ENCODE peak calls at places on chromosomes 13 and 19, in eight cellular contexts. J is IMR-90; O is testis; C is esophagus muscularis mucosa; K is heart right ventricle; R is effector memory CD4-positive, alpha-beta T cell; N is lower lobe of right lung; U is A673. I is an unnamed sample.
A peak's percentile ranks its signal among the peaks of the same experiment; 100 is the strongest.

GRCh38 chr19:23531231-23531790 is 136.0 kb upstream of the ZNF91 start:
- DNase-seq in C (no peak), J (no peak), U (no peak), R (no peak), N (no peak), O (no peak), K (no peak), I (no peak)

GRCh38 chr13:45737571-45738002 is 35.5 kb downstream of the CBY2 start:
- DNase-seq in J (no peak), N (no peak), O (no peak), R (no peak), K (no peak), U (peak; percentile 25), C (no peak), I (peak; percentile 13)

GRCh38 chr13:45333973-45334922 is 6.7 kb downstream of the TPT1 start:
- DNase-seq in O (no peak), U (no peak), C (no peak), J (peak; percentile 62), K (no peak), R (peak; percentile 30), N (no peak), I (no peak)

GRCh38 chr19:1400281-1401137 is 833 bp downstream of the GAMT start:
- DNase-seq in K (peak; percentile 68), R (no peak), J (no peak), N (no peak), C (no peak), O (peak; percentile 93), U (no peak), I (peak; percentile 85)

GRCh38 chr13:110883539-110883938 is 31.3 kb downstream of the ANKRD10 start:
- DNase-seq in J (no peak), K (no peak), O (no peak), N (no peak), U (no peak), C (no peak), R (no peak), I (no peak)

GRCh38 chr13:24039621-24040475 is 120.7 kb upstream of the SPATA13 start:
- DNase-seq in R (no peak), N (no peak), K (no peak), J (no peak), U (no peak), C (no peak), O (no peak), I (no peak)

GRCh38 chr13:113548171-113548641 is 36.3 kb upstream of the TFDP1 start:
- DNase-seq in O (peak; percentile 13), K (no peak), J (no peak), C (no peak), N (peak; percentile 38), U (no peak), R (no peak), I (no peak)

GRCh38 chr19:507286-508203 is at the start of gene TPGS1:
- DNase-seq in O (peak; percentile 89), J (peak; percentile 100), C (no peak), U (peak; percentile 100), N (peak; percentile 95), R (peak; percentile 71), K (peak; percentile 73), I (peak; percentile 99)

GRCh38 chr19:51525731-51526130 is 5.7 kb downstream of the SIGLEC6 start:
- DNase-seq in C (no peak), K (no peak), O (no peak), U (no peak), N (no peak), R (no peak), J (no peak), I (peak; percentile 81)

GRCh38 chr13:21328201-21328600 is 130.9 kb downstream of the ZDHHC20 start:
- DNase-seq in O (no peak), J (no peak), R (no peak), C (no peak), K (no peak), U (no peak), N (no peak), I (no peak)

GRCh38 chr13:109857325-109857724 is 70.9 kb upstream of the IRS2 start:
- DNase-seq in N (no peak), C (peak; percentile 55), K (no peak), U (no peak), R (no peak), J (no peak), O (no peak), I (no peak)

GRCh38 chr13:113769881-113770280 is 10.9 kb downstream of the TMEM255B start:
- DNase-seq in U (no peak), K (no peak), C (no peak), N (no peak), O (no peak), R (no peak), J (no peak), I (no peak)

GRCh38 chr13:30698023-30698422 is 37.3 kb upstream of the ALOX5AP start:
- DNase-seq in C (no peak), K (no peak), N (no peak), R (no peak), U (no peak), O (no peak), J (peak; percentile 81), I (peak; percentile 55)

GRCh38 chr13:37175996-37176395 is 70.5 kb upstream of the CSNK1A1L start:
- DNase-seq in O (no peak), K (no peak), C (no peak), U (peak; percentile 76), J (peak; percentile 92), N (no peak), R (no peak), I (no peak)

GRCh38 chr19:19406878-19407639 is 1.6 kb downstream of the GATAD2A start:
- DNase-seq in U (peak; percentile 63), N (peak; percentile 57), K (no peak), J (peak; percentile 45), C (no peak), O (peak; percentile 68), R (no peak), I (peak; percentile 40)

GRCh38 chr19:926595-927043 is 784 bp downstream of the ARID3A start:
- DNase-seq in U (peak; percentile 59), C (no peak), R (no peak), K (peak; percentile 63), O (no peak), J (no peak), N (peak; percentile 85), I (peak; percentile 42)

GRCh38 chr13:40146586-40147240 is 491.3 kb downstream of the COG6 start:
- DNase-seq in J (no peak), N (no peak), K (no peak), O (no peak), U (no peak), R (no peak), C (no peak), I (no peak)

GRCh38 chr19:11087870-11088507 is 1.3 kb upstream of the LDLR start:
- DNase-seq in R (no peak), C (no peak), K (no peak), N (no peak), O (no peak), J (no peak), U (no peak), I (no peak)
- H3K4me1 ChIP-seq in R (peaks cover 32% of the 10 kb centered on the region), C (peaks cover 76% of the 10 kb centered on the region), K (peaks cover 24% of the 10 kb centered on the region), N (peaks cover 55% of the 10 kb centered on the region), O (peaks cover 47% of the 10 kb centered on the region), J (peaks cover 12% of the 10 kb centered on the region), U (peaks cover 27% of the 10 kb centered on the region), I (peaks cover 20% of the 10 kb centered on the region)

DNA sequence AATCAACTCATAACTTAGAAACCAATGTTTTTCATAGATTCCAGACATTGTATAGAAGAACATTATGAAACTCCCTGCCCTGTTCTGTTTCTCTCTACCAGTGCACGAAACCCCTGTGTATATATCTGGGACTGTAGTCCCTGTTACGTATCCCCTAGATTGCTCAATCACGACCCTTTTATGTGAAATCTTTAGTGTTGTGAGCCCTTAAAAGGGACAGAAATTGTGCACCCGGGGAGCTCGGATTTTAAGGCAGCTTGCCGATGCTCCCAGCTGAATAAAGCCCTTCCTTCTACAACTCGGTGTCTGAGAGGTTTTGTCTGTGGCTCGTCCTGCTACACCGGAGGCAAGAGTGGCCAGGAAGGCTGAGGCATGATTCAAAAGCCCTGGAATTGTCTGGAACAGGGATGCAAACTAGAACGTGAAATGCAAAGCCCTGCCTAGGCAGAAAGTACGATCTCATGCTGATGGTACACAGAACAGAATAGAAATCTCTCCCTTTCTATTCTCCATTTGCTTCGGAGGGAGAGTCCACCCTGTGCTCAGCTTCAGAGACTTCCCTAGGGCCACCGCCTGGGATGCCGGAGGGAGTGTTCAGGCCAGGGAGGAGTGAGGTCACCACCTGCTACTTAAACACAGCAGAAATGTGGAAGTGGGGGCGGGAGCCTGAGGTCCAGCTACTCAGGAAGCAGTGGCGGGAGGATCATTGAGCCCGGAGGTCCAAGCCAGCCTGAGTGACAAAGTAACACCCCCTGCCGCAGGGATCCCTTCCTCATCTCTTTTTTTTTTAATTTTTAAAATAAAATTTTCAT is 760 bp upstream of the ZNF888 start:
- DNase-seq in N (peak; percentile 88), C (no peak), U (no peak), O (peak; percentile 26), J (no peak), R (no peak), K (peak; percentile 63), I (peak; percentile 16)
- H3K27ac ChIP-seq in N (peak overlapping the region; percentile 88), C (peak overlapping the region; percentile 86), U (no peak overlapping the region), O (peak overlapping the region; percentile 8), J (no peak overlapping the region), R (no peak overlapping the region), K (peak overlapping the region; percentile 75), I (no peak overlapping the region)

DNA sequence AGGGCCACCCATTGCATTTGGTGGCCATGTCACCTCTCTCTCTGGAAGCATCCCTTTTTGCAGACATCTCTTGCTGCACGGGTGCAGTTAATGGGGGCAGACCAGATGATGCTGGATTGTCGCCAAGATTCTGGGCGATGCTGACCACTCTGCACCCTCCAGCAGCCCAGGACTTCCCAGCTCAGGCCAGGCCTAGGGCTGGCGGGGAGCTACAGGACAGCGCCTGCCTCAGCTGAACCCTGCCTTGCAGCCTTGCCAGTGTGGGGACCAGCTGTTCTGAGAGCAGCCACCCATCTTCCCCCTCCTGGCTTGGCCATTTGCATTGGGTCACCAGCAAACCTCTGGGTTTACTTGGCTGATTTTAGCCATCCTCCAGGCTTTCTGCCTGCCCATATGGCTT is 95.7 kb downstream of the SLC7A1 start:
- DNase-seq in K (no peak), J (no peak), O (no peak), R (no peak), C (no peak), U (no peak), N (no peak), I (peak; percentile 55)
- H3K4me3 ChIP-seq in K (no peak overlapping the region), J (no peak overlapping the region), O (no peak overlapping the region), R (no peak overlapping the region), C (no peak overlapping the region), U (no peak overlapping the region), N (no peak overlapping the region), I (no peak overlapping the region)

GRCh38 chr19:38892841-38893240 is 6.6 kb downstream of the SIRT2 start:
- DNase-seq in K (no peak), O (peak; percentile 64), U (no peak), N (no peak), C (no peak), J (no peak), R (no peak), I (peak; percentile 53)

GRCh38 chr19:38891791-38892190 is 7.6 kb downstream of the SIRT2 start:
- DNase-seq in N (no peak), O (peak; percentile 65), U (no peak), R (no peak), J (no peak), K (no peak), C (no peak), I (peak; percentile 99)

GRCh38 chr19:38898788-38899446 is 501 bp downstream of the SIRT2 start:
- DNase-seq in J (peak; percentile 19), K (no peak), U (no peak), R (no peak), O (no peak), N (no peak), C (no peak), I (peak; percentile 38)

GRCh38 chr19:38893341-38893771 is 6.1 kb downstream of the SIRT2 start:
- DNase-seq in O (peak; percentile 59), C (no peak), N (no peak), K (no peak), R (no peak), U (no peak), J (no peak), I (no peak)

GRCh38 chr19:38894968-38895367 is 4.5 kb downstream of the SIRT2 start:
- DNase-seq in O (no peak), J (no peak), K (no peak), C (no peak), R (no peak), N (no peak), U (no peak), I (no peak)
- H3K4me1 ChIP-seq in O (peaks cover 32% of the 10 kb centered on the region), J (peaks cover 3% of the 10 kb centered on the region), K (peaks cover 16% of the 10 kb centered on the region), C (peaks cover 33% of the 10 kb centered on the region), R (peaks cover 11% of the 10 kb centered on the region), N (peaks cover 25% of the 10 kb centered on the region), U (no peaks in the 10 kb centered on the region), I (peaks cover 25% of the 10 kb centered on the region)

I was measured in SJCRH30.